ENCODE peak calls at places on chromosome 10, in nine cellular contexts. U, O, N, D, X, E, Q, V and I are unnamed samples.

GRCh38 chr10:110706690-110707098 is 62.6 kb downstream of the RBM20 start:
- DNase-seq in U (no peak), O (peak), N (no peak), D (no peak), X (peak), E (no peak), Q (no peak), V (no peak), I (peak)

GRCh38 chr10:11146402-11147171 is 128.9 kb downstream of the CELF2 start:
- DNase-seq in U (no peak), O (no peak), N (no peak), D (no peak), X (peak), E (no peak), Q (no peak), V (no peak), I (no peak)

GRCh38 chr10:123755061-123755460 is 88.9 kb downstream of the GPR26 start:
- DNase-seq in U (no peak), O (no peak), N (no peak), D (no peak), X (no peak), E (no peak), Q (no peak), V (no peak), I (no peak)

GRCh38 chr10:66637273-66638036 is 288.4 kb upstream of the LRRTM3 start:
- DNase-seq in U (no peak), O (no peak), N (no peak), D (no peak), X (no peak), E (no peak), Q (no peak), V (no peak), I (no peak)

GRCh38 chr10:10110817-10111490 is 906.7 kb upstream of the CELF2 start:
- DNase-seq in U (no peak), O (no peak), N (no peak), D (no peak), X (no peak), E (no peak), Q (no peak), V (no peak), I (no peak)

GRCh38 chr10:117681104-117681503 is 138.6 kb downstream of the EMX2 start:
- DNase-seq in U (no peak), O (no peak), N (no peak), D (no peak), X (no peak), E (no peak), Q (no peak), V (no peak), I (no peak)

GRCh38 chr10:18282094-18282493 is 141.9 kb downstream of the CACNB2 start:
- DNase-seq in U (no peak), O (no peak), N (no peak), D (no peak), X (no peak), E (no peak), Q (no peak), V (no peak), I (no peak)

GRCh38 chr10:46325021-46325420 is 38.2 kb downstream of the ANTXRL start:
- DNase-seq in U (no peak), O (peak), N (no peak), D (no peak), X (no peak), E (no peak), Q (no peak), V (no peak), I (peak)

GRCh38 chr10:72044417-72045041 is 43.8 kb downstream of the SPOCK2 start:
- DNase-seq in U (no peak), O (peak), N (peak), D (peak), X (no peak), E (peak), Q (no peak), V (peak), I (no peak)

GRCh38 chr10:62818426-62819011 is 2.4 kb upstream of the EGR2 start:
- DNase-seq in U (no peak), O (peak), N (no peak), D (no peak), X (no peak), E (peak), Q (peak), V (no peak), I (no peak)

GRCh38 chr10:546971-547590 is 142.4 kb downstream of the DIP2C start:
- DNase-seq in U (no peak), O (peak), N (no peak), D (peak), X (no peak), E (no peak), Q (no peak), V (no peak), I (no peak)

GRCh38 chr10:67763499-67764011 is 67.6 kb upstream of the CTNNA3 start:
- DNase-seq in U (no peak), O (peak), N (peak), D (peak), X (peak), E (peak), Q (peak), V (peak), I (peak)

GRCh38 chr10:11757820-11758463 is 15.8 kb downstream of the ECHDC3 start:
- DNase-seq in U (peak), O (peak), N (peak), D (peak), X (peak), E (peak), Q (peak), V (peak), I (peak)

GRCh38 chr10:127860632-127861031 is 32.1 kb downstream of the CLRN3 start:
- DNase-seq in U (no peak), O (no peak), N (no peak), D (no peak), X (no peak), E (no peak), Q (no peak), V (no peak), I (no peak)

GRCh38 chr10:95566121-95566520 is 5.0 kb upstream of the SORBS1 start:
- DNase-seq in U (no peak), O (no peak), N (no peak), D (no peak), X (no peak), E (no peak), Q (no peak), V (no peak), I (no peak)

GRCh38 chr10:60872451-60872850 is 71.5 kb downstream of the RHOBTB1 start:
- DNase-seq in U (no peak), O (no peak), N (no peak), D (no peak), X (no peak), E (no peak), Q (no peak), V (no peak), I (no peak)

GRCh38 chr10:60871215-60871614 is 72.8 kb downstream of the RHOBTB1 start:
- DNase-seq in U (no peak), O (no peak), N (no peak), D (no peak), X (no peak), E (no peak), Q (no peak), V (no peak), I (no peak)

GRCh38 chr10:60868946-60869345 is 75.0 kb downstream of the RHOBTB1 start:
- DNase-seq in U (no peak), O (no peak), N (no peak), D (no peak), X (no peak), E (no peak), Q (no peak), V (no peak), I (no peak)

GRCh38 chr10:60870803-60871202 is 73.2 kb downstream of the RHOBTB1 start:
- DNase-seq in U (no peak), O (no peak), N (no peak), D (no peak), X (no peak), E (no peak), Q (no peak), V (no peak), I (no peak)

GRCh38 chr10:60869916-60870728 is 73.9 kb downstream of the RHOBTB1 start:
- DNase-seq in U (no peak), O (no peak), N (no peak), D (no peak), X (no peak), E (no peak), Q (no peak), V (no peak), I (no peak)
- H3K27ac ChIP-seq in U (no peak), O (no peak), N (no peak), D (no peak), X (no peak), E (no peak), Q (no peak), V (no peak), I (no peak)

GRCh38 chr10:8057636-8058273 is 3.3 kb downstream of the GATA3 start:
- DNase-seq in U (no peak), O (peak), N (no peak), D (no peak), X (no peak), E (no peak), Q (no peak), V (no peak), I (peak)

GRCh38 chr10:8058274-8059111 is 4.0 kb downstream of the GATA3 start:
- DNase-seq in U (no peak), O (peak), N (no peak), D (no peak), X (no peak), E (no peak), Q (no peak), V (no peak), I (no peak)

GRCh38 chr10:8055420-8056349 is 1.2 kb downstream of the GATA3 start:
- DNase-seq in U (no peak), O (peak), N (no peak), D (no peak), X (no peak), E (no peak), Q (no peak), V (no peak), I (no peak)

GRCh38 chr10:8056378-8056777 is 1.9 kb downstream of the GATA3 start:
- DNase-seq in U (no peak), O (peak), N (no peak), D (no peak), X (no peak), E (no peak), Q (no peak), V (no peak), I (no peak)

DNA sequence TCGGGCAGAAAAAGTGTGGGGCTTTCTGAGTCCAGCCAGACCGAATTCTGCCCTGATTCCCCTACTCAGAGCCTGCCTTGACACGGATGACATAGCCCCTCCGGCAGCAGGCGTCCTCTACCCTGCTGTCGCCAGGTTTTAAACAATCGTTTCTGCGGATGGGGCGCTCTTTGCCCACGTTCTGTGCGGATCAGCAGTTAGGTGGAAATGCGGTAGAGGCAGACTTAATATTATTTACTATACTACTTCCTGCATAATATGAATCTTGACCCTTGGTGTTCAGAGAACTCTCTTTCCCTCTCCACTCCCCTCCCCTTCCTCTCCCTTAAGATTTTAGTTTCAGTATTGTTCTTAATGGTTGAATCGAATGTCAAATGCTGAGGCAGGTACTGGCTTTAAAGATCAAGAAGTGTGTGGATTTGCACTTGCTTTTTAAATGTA is 2.4 kb downstream of the GATA3 start:
- DNase-seq in U (no peak), O (peak), N (no peak), D (no peak), X (no peak), E (no peak), Q (no peak), V (no peak), I (no peak)
- H3K4me3 ChIP-seq in U (no peak), O (no peak), N (no peak), D (no peak), X (no peak), E (no peak), Q (peak), V (no peak), I (peak)

DNA sequence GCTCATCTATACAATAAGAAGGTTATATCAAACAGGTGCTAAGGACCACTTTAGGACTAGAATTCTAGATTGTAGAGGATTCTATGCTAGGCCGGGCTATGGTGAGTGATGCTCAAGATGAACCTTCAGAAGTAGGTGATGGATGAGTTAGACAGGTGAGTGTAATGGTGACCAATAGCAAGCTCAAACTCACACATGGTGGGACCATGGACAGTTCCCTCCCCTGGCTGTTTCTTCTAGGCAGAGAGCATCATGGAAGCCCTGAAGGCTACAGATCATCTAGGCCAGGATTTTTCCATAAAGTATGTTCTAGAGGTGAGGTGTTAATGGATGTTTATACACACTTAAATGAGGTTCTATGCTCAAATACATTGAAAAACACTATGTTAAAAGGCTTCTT is 162.2 kb upstream of the WDR11 start:
- DNase-seq in U (no peak), O (no peak), N (no peak), D (no peak), X (no peak), E (no peak), Q (no peak), V (no peak), I (no peak)
- TF ChIP-seq CTCF in U (no peak), O (no peak), N (no peak), D (no peak), X (no peak), E (no peak), Q (no peak), V (no peak), I (no peak)

DNA sequence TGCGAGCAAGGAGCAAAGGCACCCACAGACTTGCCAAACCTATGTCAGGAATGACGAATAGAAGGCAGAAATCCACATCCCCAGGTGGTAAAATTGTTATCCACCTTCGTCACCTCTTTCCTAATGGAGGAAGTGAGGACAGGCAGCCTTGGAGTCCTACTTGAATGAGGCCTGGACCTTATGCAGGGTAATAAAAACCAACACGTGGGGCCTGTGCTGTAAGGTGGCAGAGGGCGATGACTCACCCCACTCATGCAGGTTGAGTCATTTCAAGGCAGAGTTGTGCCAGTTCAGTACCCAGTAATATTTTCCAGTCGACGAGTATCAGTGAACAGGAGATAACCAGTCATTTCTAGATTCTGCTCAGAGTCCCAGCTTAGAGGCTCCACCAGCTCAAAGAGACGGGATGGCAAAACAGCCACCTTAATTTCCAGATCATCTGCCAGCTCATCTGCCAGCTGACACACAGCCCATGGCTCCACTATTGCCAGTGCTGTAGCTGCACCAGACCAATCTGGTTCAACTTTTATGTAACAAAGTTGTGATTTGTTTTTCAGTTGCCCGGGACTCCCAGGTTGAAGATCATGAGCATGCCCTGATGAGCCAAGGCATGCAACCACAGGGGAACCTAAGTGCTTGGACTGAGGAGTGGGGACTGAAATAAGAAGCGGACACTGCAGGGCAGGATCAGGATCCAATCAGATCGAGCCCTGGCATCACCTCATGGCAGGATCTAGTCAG is 176.2 kb upstream of the ITGB1 start:
- DNase-seq in U (no peak), O (peak), N (no peak), D (peak), X (peak), E (peak), Q (peak), V (peak), I (peak)
- H3K27ac ChIP-seq in U (peak), O (peak), N (no peak), D (peak), X (no peak), E (peak), Q (peak), V (no peak), I (no peak)

GRCh38 chr10:88827718-88828117 is 23.9 kb downstream of the ANKRD22 start:
- DNase-seq in U (no peak), O (no peak), N (no peak), D (no peak), X (no peak), E (no peak), Q (no peak), V (no peak), I (no peak)

GRCh38 chr10:88830643-88831277 is 20.9 kb downstream of the ANKRD22 start:
- DNase-seq in U (no peak), O (no peak), N (no peak), D (no peak), X (no peak), E (no peak), Q (no peak), V (no peak), I (no peak)

GRCh38 chr10:88831709-88832108 is 19.9 kb downstream of the ANKRD22 start:
- DNase-seq in U (no peak), O (no peak), N (no peak), D (no peak), X (no peak), E (no peak), Q (no peak), V (no peak), I (no peak)

GRCh38 chr10:88828310-88828709 is 23.3 kb downstream of the ANKRD22 start:
- DNase-seq in U (no peak), O (peak), N (no peak), D (no peak), X (no peak), E (no peak), Q (no peak), V (no peak), I (no peak)

GRCh38 chr10:88826390-88826789 is 23.9 kb downstream of the LIPM start:
- DNase-seq in U (no peak), O (no peak), N (no peak), D (no peak), X (no peak), E (no peak), Q (no peak), V (no peak), I (no peak)
- H3K4me3 ChIP-seq in U (no peak), O (no peak), N (no peak), D (no peak), X (no peak), E (no peak), Q (no peak), V (no peak), I (no peak)

GRCh38 chr10:59464483-59464882 is 102.1 kb upstream of the FAM13C start:
- DNase-seq in U (no peak), O (no peak), N (no peak), D (no peak), X (no peak), E (no peak), Q (no peak), V (no peak), I (no peak)

GRCh38 chr10:59460601-59461000 is 98.3 kb upstream of the FAM13C start:
- DNase-seq in U (no peak), O (no peak), N (no peak), D (no peak), X (no peak), E (no peak), Q (no peak), V (no peak), I (no peak)

GRCh38 chr10:59463909-59464308 is 101.6 kb upstream of the FAM13C start:
- DNase-seq in U (no peak), O (no peak), N (no peak), D (no peak), X (no peak), E (no peak), Q (no peak), V (no peak), I (no peak)

GRCh38 chr10:59470570-59470969 is 108.2 kb upstream of the FAM13C start:
- DNase-seq in U (no peak), O (no peak), N (no peak), D (no peak), X (no peak), E (no peak), Q (no peak), V (no peak), I (no peak)

DNA sequence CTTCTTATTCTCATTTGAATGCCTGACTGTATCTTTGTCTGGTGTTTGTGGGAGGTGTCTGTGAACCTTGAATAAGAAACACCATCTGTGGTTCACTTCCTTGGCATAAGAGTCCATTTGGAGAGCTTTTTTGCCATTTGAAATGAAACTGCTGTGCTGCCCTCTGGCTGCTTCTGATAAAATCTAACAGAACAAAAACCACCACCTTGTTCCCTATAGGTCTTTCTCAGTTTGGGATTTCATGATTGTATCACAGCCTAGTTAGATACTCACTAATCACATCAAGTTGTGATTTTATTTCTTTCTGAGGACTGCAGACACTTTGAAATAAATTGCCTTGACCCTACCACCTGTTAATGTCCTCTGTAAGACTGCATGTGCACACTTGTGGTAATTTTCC is 102.7 kb upstream of the FAM13C start:
- DNase-seq in U (no peak), O (peak), N (no peak), D (no peak), X (peak), E (no peak), Q (no peak), V (no peak), I (peak)
- TF ChIP-seq CTCF in U (peak), O (peak), N (no peak), D (peak), X (peak), E (no peak), Q (no peak), V (peak), I (peak)

DNA sequence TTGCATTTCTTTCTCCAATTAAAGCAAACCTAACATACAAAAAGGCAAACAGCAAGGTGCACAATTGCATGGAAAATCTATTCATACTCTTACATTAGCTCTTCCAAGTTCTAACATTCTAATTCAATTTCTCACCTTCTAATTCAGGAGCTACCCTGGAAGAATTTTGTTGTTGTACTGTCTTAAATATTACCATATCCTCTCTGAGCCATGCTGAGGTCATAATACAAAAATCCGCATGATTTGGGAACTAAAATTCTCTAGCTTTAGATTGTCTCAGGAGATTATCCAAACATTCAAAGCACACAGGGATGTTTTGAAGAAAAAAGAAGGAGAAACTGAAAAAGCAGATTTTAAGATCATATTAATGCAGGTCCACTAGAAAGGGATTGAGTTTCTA is 229.9 kb downstream of the KIAA1217 start:
- DNase-seq in U (no peak), O (no peak), N (no peak), D (no peak), X (no peak), E (no peak), Q (no peak), V (no peak), I (no peak)
- H3K27ac ChIP-seq in U (no peak), O (peak), N (no peak), D (no peak), X (peak), E (no peak), Q (no peak), V (no peak), I (no peak)